ENCODE peak calls at places on chromosomes 4 and X, in ten cellular contexts. Z, P, H, G, D, B, U, W, O and S are unnamed samples. For H3K9me3, the result is how much of the 10 kb centered on the place peaks cover.

GRCh38 chrX:24760601-24761000 is 66.9 kb downstream of the POLA1 start:
- DNase-seq in Z (no peak), P (no peak), H (no peak), G (no peak), D (no peak), B (peak), U (no peak), W (peak), O (no peak), S (no peak)

GRCh38 chr4:18100657-18101056 is 79.1 kb upstream of the LCORL start:
- DNase-seq in Z (no peak), P (no peak), H (no peak), G (no peak), D (no peak), B (no peak), U (no peak), W (no peak), O (no peak), S (no peak)

GRCh38 chrX:38882894-38883620 is 81.8 kb downstream of the MID1IP1 start:
- DNase-seq in Z (no peak), P (no peak), H (no peak), G (no peak), D (no peak), B (peak), U (peak), W (peak), O (no peak), S (peak)

GRCh38 chrX:39313149-39313548 is 511.9 kb downstream of the MID1IP1 start:
- DNase-seq in Z (no peak), P (no peak), H (no peak), G (no peak), D (no peak), B (no peak), U (no peak), W (no peak), O (no peak), S (no peak)

GRCh38 chr4:133096972-133097371 is 52.1 kb upstream of the PCDH10 start:
- DNase-seq in Z (peak), P (no peak), H (no peak), G (no peak), D (no peak), B (no peak), U (no peak), W (no peak), O (no peak), S (no peak)

GRCh38 chrX:130702867-130703707 is 199.9 kb downstream of the ENOX2 start:
- DNase-seq in Z (no peak), P (no peak), H (no peak), G (no peak), D (no peak), B (peak), U (no peak), W (peak), O (no peak), S (no peak)

GRCh38 chr4:80184791-80185756 is 12.2 kb upstream of the PRDM8 start:
- DNase-seq in Z (no peak), P (no peak), H (peak), G (no peak), D (peak), B (peak), U (no peak), W (peak), O (no peak), S (no peak)

GRCh38 chrX:46913710-46914109 is 1.5 kb downstream of the JADE3 start:
- DNase-seq in Z (no peak), P (peak), H (no peak), G (no peak), D (no peak), B (peak), U (peak), W (peak), O (no peak), S (peak)

GRCh38 chrX:73849054-73849453 is 286.1 kb downstream of the CHIC1 start:
- DNase-seq in Z (no peak), P (no peak), H (no peak), G (no peak), D (no peak), B (no peak), U (no peak), W (no peak), O (no peak), S (no peak)

GRCh38 chrX:133792198-133792953 is 193.0 kb downstream of the GPC3 start:
- DNase-seq in Z (peak), P (peak), H (peak), G (peak), D (peak), B (peak), U (peak), W (peak), O (peak), S (peak)

GRCh38 chr4:60588556-60588955 is 611.6 kb upstream of the ADGRL3 start:
- DNase-seq in Z (no peak), P (no peak), H (no peak), G (no peak), D (no peak), B (no peak), U (no peak), W (no peak), O (no peak), S (no peak)

GRCh38 chr4:145939856-145940255 is 1.2 kb upstream of the ZNF827 start:
- DNase-seq in Z (no peak), P (no peak), H (no peak), G (no peak), D (no peak), B (peak), U (no peak), W (peak), O (no peak), S (no peak)

GRCh38 chrX:16208601-16209000 is 41.3 kb downstream of the MAGEB17 start:
- DNase-seq in Z (no peak), P (no peak), H (no peak), G (no peak), D (no peak), B (no peak), U (no peak), W (no peak), O (no peak), S (no peak)

GRCh38 chr4:144574004-144574403 is 72.0 kb upstream of the HHIP start:
- DNase-seq in Z (no peak), P (no peak), H (no peak), G (no peak), D (no peak), B (no peak), U (no peak), W (no peak), O (no peak), S (no peak)

GRCh38 chr4:123806057-123806456 is 409.5 kb downstream of the SPRY1 start:
- DNase-seq in Z (no peak), P (no peak), H (no peak), G (no peak), D (no peak), B (no peak), U (no peak), W (no peak), O (no peak), S (no peak)

GRCh38 chr4:2673157-2673556 is 83.0 kb downstream of the TNIP2 start:
- DNase-seq in Z (peak), P (no peak), H (no peak), G (no peak), D (no peak), B (peak), U (no peak), W (peak), O (peak), S (no peak)

GRCh38 chrX:151879856-151880255 is 32.8 kb upstream of the MAGEA4 start:
- DNase-seq in Z (no peak), P (no peak), H (no peak), G (no peak), D (no peak), B (no peak), U (no peak), W (no peak), O (no peak), S (no peak)

GRCh38 chr4:88008133-88008621 is 742 bp downstream of the PKD2 start:
- DNase-seq in Z (no peak), P (peak), H (peak), G (no peak), D (no peak), B (peak), U (peak), W (peak), O (peak), S (peak)

GRCh38 chrX:51891821-51892551 is 1.4 kb upstream of the MAGED1 start:
- DNase-seq in Z (no peak), P (no peak), H (no peak), G (no peak), D (no peak), B (no peak), U (no peak), W (peak), O (no peak), S (peak)

GRCh38 chr4:105520819-105521790 is 31.3 kb upstream of the ARHGEF38 start:
- DNase-seq in Z (peak), P (peak), H (peak), G (no peak), D (no peak), B (peak), U (peak), W (peak), O (peak), S (peak)

GRCh38 chr4:117134386-117134785 is 49.0 kb upstream of the TRAM1L1 start:
- DNase-seq in Z (peak), P (peak), H (peak), G (no peak), D (no peak), B (peak), U (no peak), W (peak), O (no peak), S (peak)

GRCh38 chrX:17629519-17629918 is 107.8 kb upstream of the SCML1 start:
- DNase-seq in Z (no peak), P (no peak), H (no peak), G (no peak), D (no peak), B (no peak), U (no peak), W (no peak), O (no peak), S (no peak)

GRCh38 chr4:155735506-155735905 is 23.3 kb upstream of the GUCY1B1 start:
- DNase-seq in Z (no peak), P (no peak), H (no peak), G (no peak), D (no peak), B (no peak), U (no peak), W (no peak), O (no peak), S (no peak)

GRCh38 chrX:75365243-75365975 is 91.5 kb downstream of the UPRT start:
- DNase-seq in Z (no peak), P (no peak), H (no peak), G (no peak), D (no peak), B (no peak), U (no peak), W (no peak), O (no peak), S (no peak)

GRCh38 chrX:68830486-68831404 is 1.9 kb downstream of the EFNB1 start:
- DNase-seq in Z (no peak), P (no peak), H (no peak), G (no peak), D (no peak), B (peak), U (no peak), W (no peak), O (no peak), S (no peak)

GRCh38 chrX:40279762-40280161 is 182.0 kb upstream of the BCOR start:
- DNase-seq in Z (no peak), P (no peak), H (no peak), G (no peak), D (no peak), B (no peak), U (no peak), W (no peak), O (no peak), S (no peak)

GRCh38 chr4:64890131-64890710 is 481.0 kb upstream of the TECRL start:
- DNase-seq in Z (no peak), P (no peak), H (no peak), G (no peak), D (no peak), B (no peak), U (no peak), W (no peak), O (no peak), S (no peak)
- H3K9me3 ChIP-seq in Z (under half), P (under half), H (under half), G (under half), D (under half), B (under half), U (under half), W (under half), O (under half), S (under half)

DNA sequence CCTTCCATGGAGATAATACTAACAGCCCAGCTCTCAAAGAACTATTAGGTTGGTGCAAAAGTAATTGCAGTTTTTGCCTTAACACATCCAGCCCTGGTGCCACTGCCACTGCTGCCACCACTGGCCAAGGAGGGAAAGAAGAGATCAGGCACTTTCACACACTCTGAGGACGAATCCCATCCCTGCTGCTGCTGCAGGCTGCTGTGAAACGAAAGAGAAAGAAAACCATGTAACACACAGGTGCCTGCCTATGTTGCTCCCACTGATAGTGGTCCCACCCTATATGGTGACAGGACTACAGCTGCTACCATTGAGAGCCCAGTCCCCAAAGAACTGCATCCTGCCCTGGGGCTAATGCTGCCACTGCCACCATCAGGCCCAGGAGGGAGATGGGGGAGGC is 35.1 kb downstream of the TMLHE start:
- DNase-seq in Z (no peak), P (no peak), H (no peak), G (no peak), D (no peak), B (no peak), U (no peak), W (no peak), O (no peak), S (no peak)
- H3K9me3 ChIP-seq in Z (under half), P (under half), H (under half), G (under half), D (under half), B (under half), U (under half), W (under half), O (under half), S (under half)

DNA sequence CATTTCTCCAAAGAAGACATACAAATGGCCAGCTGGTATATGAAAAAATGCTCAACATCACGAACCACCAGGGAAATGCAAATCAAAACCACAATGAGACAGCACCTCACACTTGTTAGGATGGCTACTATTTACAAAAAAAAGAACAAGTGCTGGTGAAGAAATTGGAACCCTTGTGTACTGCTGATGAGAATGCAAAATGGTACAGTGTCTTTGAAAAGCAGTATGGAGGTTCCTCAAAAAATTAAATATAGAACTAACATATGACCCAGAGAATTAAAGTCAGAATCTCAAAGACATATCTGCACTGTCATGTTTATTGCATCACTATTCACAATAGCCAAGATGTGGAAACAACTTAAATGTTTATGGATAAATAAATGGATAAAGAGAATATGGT is 20.9 kb downstream of the PAGE4 start:
- DNase-seq in Z (no peak), P (no peak), H (no peak), G (no peak), D (no peak), B (no peak), U (no peak), W (no peak), O (no peak), S (no peak)
- H3K9me3 ChIP-seq in Z (under half), P (under half), H (under half), G (under half), D (under half), B (under half), U (under half), W (under half), O (under half), S (under half)

GRCh38 chr4:139391731-139392130 is 62.2 kb upstream of the RAB33B start:
- DNase-seq in Z (no peak), P (no peak), H (no peak), G (no peak), D (no peak), B (no peak), U (no peak), W (no peak), O (no peak), S (no peak)
- H3K9me3 ChIP-seq in Z (under half), P (under half), H (under half), G (under half), D (under half), B (under half), U (under half), W (under half), O (under half), S (under half)

GRCh38 chr4:1153567-1154090 is 18.8 kb downstream of the SPON2 start:
- DNase-seq in Z (no peak), P (no peak), H (no peak), G (no peak), D (no peak), B (no peak), U (no peak), W (no peak), O (no peak), S (peak)
- H3K9me3 ChIP-seq in Z (under half), P (under half), H (under half), G (under half), D (under half), B (under half), U (under half), W (under half), O (under half), S (under half)

DNA sequence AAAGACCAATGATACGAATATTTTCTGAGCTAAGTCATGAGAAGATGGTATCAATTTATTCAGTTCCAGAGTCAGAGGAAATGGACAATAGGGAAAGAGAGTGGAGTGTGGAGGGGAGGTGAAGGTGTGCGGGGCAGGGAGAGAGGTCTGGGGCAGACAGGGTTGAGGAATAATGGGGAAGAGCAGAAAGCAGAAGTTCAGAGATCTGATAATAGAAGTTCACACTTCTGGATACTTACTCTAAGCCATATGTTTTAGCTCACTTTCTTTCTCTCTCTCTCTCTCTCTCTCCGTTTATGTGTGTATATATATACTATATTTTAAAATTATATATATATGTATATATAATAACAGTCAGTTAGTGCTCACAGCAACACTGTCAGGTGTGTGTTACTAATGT is 40.4 kb downstream of the FOXR2 start:
- DNase-seq in Z (no peak), P (no peak), H (no peak), G (no peak), D (no peak), B (no peak), U (no peak), W (no peak), O (no peak), S (no peak)
- H3K9me3 ChIP-seq in Z (under half), P (under half), H (under half), G (under half), D (under half), B (under half), U (under half), W (under half), O (under half), S (under half)

DNA sequence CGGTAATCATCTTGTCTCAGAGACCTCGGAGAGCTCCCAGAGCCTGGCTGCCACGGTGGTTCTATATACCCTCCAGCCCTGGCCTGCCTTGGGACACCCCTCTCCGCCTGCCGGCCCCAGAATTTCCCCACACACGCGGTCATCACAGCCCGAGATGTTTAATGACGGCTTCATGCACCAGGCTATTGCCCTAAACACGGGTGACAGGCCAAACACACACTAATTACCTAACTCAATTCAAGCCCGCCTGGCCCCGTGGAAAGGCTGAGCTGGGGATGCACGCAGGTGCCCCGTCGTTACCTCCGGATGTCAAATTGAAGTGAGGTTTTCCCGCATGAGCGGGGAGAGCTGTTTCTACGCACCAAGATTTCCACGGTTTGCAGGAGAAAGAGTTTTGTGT is 72.9 kb upstream of the PPP2R3B start:
- DNase-seq in Z (no peak), P (no peak), H (no peak), G (no peak), D (no peak), B (no peak), U (no peak), W (no peak), O (no peak), S (no peak)
- H3K9me3 ChIP-seq in Z (under half), P (under half), H (under half), G (under half), D (under half), B (under half), U (under half), W (under half), O (under half), S (under half)

GRCh38 chrX:63470506-63470905 is 119.4 kb upstream of the SPIN4 start:
- DNase-seq in Z (peak), P (no peak), H (no peak), G (no peak), D (no peak), B (no peak), U (no peak), W (no peak), O (no peak), S (no peak)
- H3K9me3 ChIP-seq in Z (half or more), P (under half), H (under half), G (under half), D (under half), B (under half), U (under half), W (under half), O (under half), S (under half)

GRCh38 chr4:14668296-14668695 is 334.0 kb upstream of the CPEB2 start:
- DNase-seq in Z (no peak), P (no peak), H (no peak), G (no peak), D (no peak), B (no peak), U (no peak), W (no peak), O (no peak), S (no peak)
- H3K9me3 ChIP-seq in Z (under half), P (under half), H (under half), G (under half), D (under half), B (under half), U (under half), W (under half), O (under half), S (under half)